ENCODE peak calls at places on chromosome 9, in four cellular contexts. Z is A549; F is CD8-positive, alpha-beta T cell; Y is epithelial cell of esophagus. C is an unnamed sample.

GRCh38 chr9:119009253-119009652 is 360.0 kb downstream of the BRINP1 start:
- DNase-seq in Z (no peak), Y (peak), F (no peak), C (no peak)

GRCh38 chr9:121963542-121963995 is 129.5 kb downstream of the TTLL11 start:
- DNase-seq in Z (no peak), Y (peak), F (no peak), C (no peak)

GRCh38 chr9:18614116-18614515 is 140.2 kb downstream of the ADAMTSL1 start:
- DNase-seq in Y (no peak), F (no peak), Z (no peak), C (no peak)

GRCh38 chr9:29750062-29750461 is 2176.8 kb upstream of the C9orf72 start:
- DNase-seq in Z (no peak), Y (peak), F (no peak), C (no peak)

GRCh38 chr9:108244676-108245075 is 611.1 kb downstream of the ACTL7B start:
- DNase-seq in Y (no peak), F (no peak), Z (no peak), C (no peak)

GRCh38 chr9:21994526-21994995 is at the start of gene CDKN2B-AS1:
- DNase-seq in Z (no peak), Y (peak), F (no peak), C (no peak)

GRCh38 chr9:38087934-38088925 is 19.2 kb upstream of the SHB start:
- DNase-seq in F (peak), Y (peak), Z (peak), C (peak)

GRCh38 chr9:74952281-74953151 is at the start of gene C9orf40:
- DNase-seq in F (peak), Z (peak), Y (peak), C (peak)

GRCh38 chr9:120861935-120862334 is 15.1 kb downstream of the PHF19 start:
- DNase-seq in Z (no peak), Y (no peak), F (no peak), C (no peak)

GRCh38 chr9:120866651-120867050 is 10.3 kb downstream of the PHF19 start:
- DNase-seq in Y (no peak), Z (no peak), F (no peak), C (no peak)

GRCh38 chr9:120862452-120862851 is 14.5 kb downstream of the PHF19 start:
- DNase-seq in Z (no peak), Y (no peak), F (no peak), C (no peak)

GRCh38 chr9:120864719-120865118 is 12.3 kb downstream of the PHF19 start:
- DNase-seq in F (no peak), Z (no peak), Y (no peak), C (no peak)

DNA sequence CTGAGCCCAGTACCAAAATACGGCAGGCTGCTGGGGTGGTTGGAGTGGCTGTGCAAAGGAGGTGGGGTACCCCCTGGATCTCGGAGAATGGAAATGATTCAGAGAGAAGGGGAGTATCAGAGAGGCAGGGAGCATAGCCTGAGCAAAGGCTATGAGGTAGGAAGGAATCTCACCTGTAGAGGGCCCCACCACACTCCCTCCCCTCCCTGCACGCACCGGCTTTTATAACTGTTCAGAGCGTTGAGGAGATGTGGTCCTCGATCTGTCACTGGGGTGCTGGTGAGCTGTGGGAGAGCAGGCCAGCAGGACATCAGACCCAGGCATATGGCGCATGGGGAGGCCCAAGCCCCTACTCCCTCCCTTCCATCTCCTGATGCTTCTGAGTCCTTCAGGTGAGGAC is 13.2 kb downstream of the PHF19 start:
- DNase-seq in Y (no peak), Z (no peak), F (no peak), C (no peak)
- TF ChIP-seq CTCF in Y (no peak), Z (no peak), F (no peak), C (no peak)

GRCh38 chr9:16496908-16497307 is 373.6 kb downstream of the BNC2 start:
- DNase-seq in Z (no peak), F (no peak), Y (no peak), C (no peak)
- TF ChIP-seq CTCF in Z (no peak), F (no peak), Y (peak), C (no peak)

DNA sequence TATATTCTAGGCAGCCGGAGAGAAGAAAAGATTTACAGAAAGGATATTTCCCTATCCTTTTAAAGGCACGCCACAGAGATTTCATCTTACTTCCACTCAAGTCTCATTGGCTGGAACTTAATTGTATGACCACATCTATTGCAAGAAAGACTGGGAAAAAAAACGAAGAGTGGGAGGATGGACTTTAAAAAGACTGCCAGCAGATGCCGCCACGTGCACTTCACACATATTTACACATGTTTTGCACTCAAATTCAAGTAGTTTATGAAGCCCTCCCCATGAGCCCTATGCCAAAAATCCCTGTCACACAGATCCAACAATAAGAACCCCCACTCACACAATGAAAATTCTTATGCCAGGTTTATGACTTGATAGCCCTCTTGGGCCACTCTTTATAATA is 138.5 kb upstream of the TYRP1 start:
- DNase-seq in Y (peak), Z (no peak), F (no peak), C (no peak)
- TF ChIP-seq CTCF in Y (peak), Z (peak), F (no peak), C (peak)

GRCh38 chr9:126605792-126606482 is 7.8 kb upstream of the LMX1B start:
- DNase-seq in F (no peak), Z (no peak), Y (peak), C (no peak)
- TF ChIP-seq CTCF in F (no peak), Z (no peak), Y (no peak), C (no peak)

DNA sequence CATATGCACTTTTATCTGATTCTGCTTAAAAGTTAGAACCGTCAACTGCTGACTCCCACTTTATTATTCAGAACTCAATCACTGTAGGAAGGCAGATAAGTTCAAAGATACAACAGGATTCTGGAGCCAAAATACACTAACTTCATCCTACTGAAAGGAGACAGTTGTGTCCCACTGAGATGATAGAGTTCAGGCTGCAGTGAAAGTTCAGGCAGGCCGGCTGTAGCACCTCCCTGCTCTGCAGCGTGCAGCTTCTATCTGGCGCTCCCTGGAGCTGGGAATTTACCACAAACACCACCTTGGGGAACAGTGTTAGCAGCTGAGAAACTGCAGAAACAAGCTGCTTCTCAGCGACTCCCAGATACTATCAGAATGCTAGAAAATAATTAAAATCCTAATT is 52.5 kb upstream of the CNTLN start:
- DNase-seq in F (no peak), Y (no peak), Z (no peak), C (peak)
- TF ChIP-seq CTCF in F (no peak), Y (peak), Z (no peak), C (no peak)

DNA sequence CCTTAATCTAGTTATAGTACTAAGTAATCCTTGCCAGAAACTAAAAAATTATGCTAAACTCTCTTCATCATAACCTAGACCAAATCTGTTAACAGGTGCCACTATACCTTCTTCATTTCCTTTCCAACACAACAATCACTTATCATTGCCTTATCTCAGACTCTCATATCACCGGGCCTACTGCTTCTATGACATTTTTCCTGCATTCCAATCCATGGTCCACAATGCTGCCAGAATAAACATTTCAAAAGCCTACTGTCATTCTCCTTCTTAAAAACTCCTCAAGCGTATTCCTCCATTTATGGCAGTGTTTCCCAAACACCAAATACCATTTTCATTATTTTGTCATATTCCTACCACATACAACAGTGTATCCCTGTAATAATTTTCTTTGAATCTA is 6.5 kb downstream of the PPP6C start:
- DNase-seq in Z (no peak), Y (no peak), F (no peak), C (no peak)
- TF ChIP-seq CTCF in Z (no peak), Y (no peak), F (no peak), C (no peak)

GRCh38 chr9:91426123-91426745 is 2.6 kb upstream of the NFIL3 start:
- DNase-seq in Z (peak), F (no peak), Y (peak), C (no peak)
- TF ChIP-seq CTCF in Z (peak), F (no peak), Y (peak), C (peak)

GRCh38 chr9:81239388-81239787 is 450.0 kb downstream of the TLE1 start:
- DNase-seq in Y (peak), Z (no peak), F (no peak), C (no peak)
- TF ChIP-seq CTCF in Y (no peak), Z (no peak), F (no peak), C (no peak)

C was measured in neural crest cell.